ENCODE peak calls at places on chromosome 4, in four cellular contexts. Z, M, L and W are unnamed samples.
A peak's percentile ranks its signal among the peaks of the same experiment; 100 is the strongest.

GRCh38 chr4:145934434-145935047 is 4.1 kb downstream of the ZNF827 start:
- DNase-seq in M (no peak), L (no peak), Z (no peak), W (no peak)

GRCh38 chr4:150212927-150213326 is 134.7 kb downstream of the DCLK2 start:
- DNase-seq in L (no peak), M (no peak), Z (no peak), W (no peak)

GRCh38 chr4:169611157-169611556 is 1.2 kb downstream of the NEK1 start:
- DNase-seq in L (peak; percentile 19), Z (no peak), M (no peak), W (peak; percentile 10)

GRCh38 chr4:95534032-95534431 is 14.7 kb downstream of the UNC5C start:
- DNase-seq in M (no peak), L (no peak), Z (no peak), W (no peak)

GRCh38 chr4:70533791-70534190 is 15.4 kb downstream of the AMTN start:
- DNase-seq in L (no peak), Z (no peak), M (no peak), W (peak; percentile 73)

GRCh38 chr4:25857403-25857802 is 5.4 kb downstream of the SEL1L3 start:
- DNase-seq in Z (no peak), L (no peak), M (no peak), W (no peak)

GRCh38 chr4:42570221-42570620 is 86.7 kb downstream of the ATP8A1 start:
- DNase-seq in Z (no peak), M (no peak), L (no peak), W (no peak)

GRCh38 chr4:46506876-46507275 is 116.9 kb upstream of the GABRA2 start:
- DNase-seq in L (no peak), Z (no peak), M (no peak), W (peak; percentile 55)